ENCODE peak calls at places on chromosomes 6 and 20, in five cellular contexts. One of them, this sample, is unnamed.

GRCh38 chr6:30862156-30862875 is 22.0 kb upstream of the DDR1 start:
- DNase-seq in activated CD4-positive, alpha-beta T cell treated with anti-CD3 and anti-CD28 coated beads, Interleukin-2, amount 10 ng/mL, durations not matched to agents 7 days and 5 days: no peak
- DNase-seq in H1: no peak
- DNase-seq in stimulated activated naive B cell treated with anti-CD40 and anti-IgM and Interleukin-4, amounts not matched to agents 10 μg/mL and 1 μg/mL and 100 μg/mL, for 72 hours: no peak
- DNase-seq in choroid plexus epithelial cell: no peak
- DNase-seq in this sample: no peak

GRCh38 chr20:6014017-6014416 is 39.8 kb downstream of the LRRN4 start:
- DNase-seq in H1: no peak
- DNase-seq in activated CD4-positive, alpha-beta T cell treated with anti-CD3 and anti-CD28 coated beads, Interleukin-2, amount 10 ng/mL, durations not matched to agents 7 days and 5 days: no peak
- DNase-seq in choroid plexus epithelial cell: no peak
- DNase-seq in stimulated activated naive B cell treated with anti-CD40 and anti-IgM and Interleukin-4, amounts not matched to agents 10 μg/mL and 1 μg/mL and 100 μg/mL, for 72 hours: no peak
- DNase-seq in this sample: no peak

GRCh38 chr20:10090588-10091166 is 55.9 kb downstream of the ANKEF1 start:
- DNase-seq in H1: peak; percentile 19
- DNase-seq in stimulated activated naive B cell treated with anti-CD40 and anti-IgM and Interleukin-4, amounts not matched to agents 10 μg/mL and 1 μg/mL and 100 μg/mL, for 72 hours: peak; percentile 17
- DNase-seq in choroid plexus epithelial cell: peak; percentile 82
- DNase-seq in activated CD4-positive, alpha-beta T cell treated with anti-CD3 and anti-CD28 coated beads, Interleukin-2, amount 10 ng/mL, durations not matched to agents 7 days and 5 days: peak; percentile 34
- DNase-seq in this sample: no peak

GRCh38 chr6:75412937-75413662 is 80.5 kb downstream of the FILIP1 start:
- DNase-seq in stimulated activated naive B cell treated with anti-CD40 and anti-IgM and Interleukin-4, amounts not matched to agents 10 μg/mL and 1 μg/mL and 100 μg/mL, for 72 hours: no peak
- DNase-seq in H1: no peak
- DNase-seq in choroid plexus epithelial cell: peak; percentile 90
- DNase-seq in activated CD4-positive, alpha-beta T cell treated with anti-CD3 and anti-CD28 coated beads, Interleukin-2, amount 10 ng/mL, durations not matched to agents 7 days and 5 days: no peak
- DNase-seq in this sample: no peak

GRCh38 chr6:149331871-149332270 is 14.4 kb downstream of the TAB2 start:
- DNase-seq in choroid plexus epithelial cell: no peak
- DNase-seq in activated CD4-positive, alpha-beta T cell treated with anti-CD3 and anti-CD28 coated beads, Interleukin-2, amount 10 ng/mL, durations not matched to agents 7 days and 5 days: no peak
- DNase-seq in stimulated activated naive B cell treated with anti-CD40 and anti-IgM and Interleukin-4, amounts not matched to agents 10 μg/mL and 1 μg/mL and 100 μg/mL, for 72 hours: no peak
- DNase-seq in H1: no peak
- DNase-seq in this sample: no peak

GRCh38 chr6:150698421-150698820 is 98.7 kb downstream of the PLEKHG1 start:
- DNase-seq in H1: no peak
- DNase-seq in activated CD4-positive, alpha-beta T cell treated with anti-CD3 and anti-CD28 coated beads, Interleukin-2, amount 10 ng/mL, durations not matched to agents 7 days and 5 days: no peak
- DNase-seq in stimulated activated naive B cell treated with anti-CD40 and anti-IgM and Interleukin-4, amounts not matched to agents 10 μg/mL and 1 μg/mL and 100 μg/mL, for 72 hours: no peak
- DNase-seq in choroid plexus epithelial cell: no peak
- DNase-seq in this sample: no peak

GRCh38 chr6:38143191-38144154 is 323.9 kb downstream of the ZFAND3 start:
- DNase-seq in H1: no peak
- DNase-seq in choroid plexus epithelial cell: no peak
- DNase-seq in stimulated activated naive B cell treated with anti-CD40 and anti-IgM and Interleukin-4, amounts not matched to agents 10 μg/mL and 1 μg/mL and 100 μg/mL, for 72 hours: no peak
- DNase-seq in activated CD4-positive, alpha-beta T cell treated with anti-CD3 and anti-CD28 coated beads, Interleukin-2, amount 10 ng/mL, durations not matched to agents 7 days and 5 days: no peak
- DNase-seq in this sample: no peak

GRCh38 chr6:37047421-37047931 is 42.0 kb downstream of the FGD2 start:
- DNase-seq in stimulated activated naive B cell treated with anti-CD40 and anti-IgM and Interleukin-4, amounts not matched to agents 10 μg/mL and 1 μg/mL and 100 μg/mL, for 72 hours: no peak
- DNase-seq in choroid plexus epithelial cell: no peak
- DNase-seq in H1: no peak
- DNase-seq in activated CD4-positive, alpha-beta T cell treated with anti-CD3 and anti-CD28 coated beads, Interleukin-2, amount 10 ng/mL, durations not matched to agents 7 days and 5 days: no peak
- DNase-seq in this sample: no peak

GRCh38 chr20:59393142-59393541 is 92.7 kb downstream of the EDN3 start:
- DNase-seq in H1: no peak
- DNase-seq in activated CD4-positive, alpha-beta T cell treated with anti-CD3 and anti-CD28 coated beads, Interleukin-2, amount 10 ng/mL, durations not matched to agents 7 days and 5 days: no peak
- DNase-seq in choroid plexus epithelial cell: no peak
- DNase-seq in stimulated activated naive B cell treated with anti-CD40 and anti-IgM and Interleukin-4, amounts not matched to agents 10 μg/mL and 1 μg/mL and 100 μg/mL, for 72 hours: no peak
- DNase-seq in this sample: no peak

GRCh38 chr6:114390176-114390575 is 47.4 kb upstream of the HS3ST5 start:
- DNase-seq in activated CD4-positive, alpha-beta T cell treated with anti-CD3 and anti-CD28 coated beads, Interleukin-2, amount 10 ng/mL, durations not matched to agents 7 days and 5 days: no peak
- DNase-seq in H1: no peak
- DNase-seq in choroid plexus epithelial cell: no peak
- DNase-seq in stimulated activated naive B cell treated with anti-CD40 and anti-IgM and Interleukin-4, amounts not matched to agents 10 μg/mL and 1 μg/mL and 100 μg/mL, for 72 hours: no peak
- DNase-seq in this sample: no peak

GRCh38 chr20:40493071-40493470 is 196.0 kb downstream of the MAFB start:
- DNase-seq in activated CD4-positive, alpha-beta T cell treated with anti-CD3 and anti-CD28 coated beads, Interleukin-2, amount 10 ng/mL, durations not matched to agents 7 days and 5 days: no peak
- DNase-seq in stimulated activated naive B cell treated with anti-CD40 and anti-IgM and Interleukin-4, amounts not matched to agents 10 μg/mL and 1 μg/mL and 100 μg/mL, for 72 hours: no peak
- DNase-seq in choroid plexus epithelial cell: peak; percentile 92
- DNase-seq in H1: no peak
- DNase-seq in this sample: no peak

GRCh38 chr20:43914697-43915208 is at the start of gene TOX2:
- DNase-seq in choroid plexus epithelial cell: peak; percentile 41
- DNase-seq in H1: no peak
- DNase-seq in stimulated activated naive B cell treated with anti-CD40 and anti-IgM and Interleukin-4, amounts not matched to agents 10 μg/mL and 1 μg/mL and 100 μg/mL, for 72 hours: no peak
- DNase-seq in activated CD4-positive, alpha-beta T cell treated with anti-CD3 and anti-CD28 coated beads, Interleukin-2, amount 10 ng/mL, durations not matched to agents 7 days and 5 days: peak; percentile 37
- DNase-seq in this sample: no peak

GRCh38 chr6:127117979-127118504 is 429 bp upstream of the RSPO3 start:
- DNase-seq in choroid plexus epithelial cell: no peak
- DNase-seq in H1: no peak
- DNase-seq in stimulated activated naive B cell treated with anti-CD40 and anti-IgM and Interleukin-4, amounts not matched to agents 10 μg/mL and 1 μg/mL and 100 μg/mL, for 72 hours: no peak
- DNase-seq in activated CD4-positive, alpha-beta T cell treated with anti-CD3 and anti-CD28 coated beads, Interleukin-2, amount 10 ng/mL, durations not matched to agents 7 days and 5 days: no peak
- DNase-seq in this sample: no peak

GRCh38 chr20:10414982-10415650 is 18.9 kb downstream of the MKKS start:
- DNase-seq in activated CD4-positive, alpha-beta T cell treated with anti-CD3 and anti-CD28 coated beads, Interleukin-2, amount 10 ng/mL, durations not matched to agents 7 days and 5 days: no peak
- DNase-seq in stimulated activated naive B cell treated with anti-CD40 and anti-IgM and Interleukin-4, amounts not matched to agents 10 μg/mL and 1 μg/mL and 100 μg/mL, for 72 hours: no peak
- DNase-seq in H1: no peak
- DNase-seq in choroid plexus epithelial cell: no peak
- DNase-seq in this sample: no peak

GRCh38 chr6:139982652-139983051 is 608.2 kb upstream of the CITED2 start:
- DNase-seq in H1: no peak
- DNase-seq in stimulated activated naive B cell treated with anti-CD40 and anti-IgM and Interleukin-4, amounts not matched to agents 10 μg/mL and 1 μg/mL and 100 μg/mL, for 72 hours: no peak
- DNase-seq in activated CD4-positive, alpha-beta T cell treated with anti-CD3 and anti-CD28 coated beads, Interleukin-2, amount 10 ng/mL, durations not matched to agents 7 days and 5 days: no peak
- DNase-seq in choroid plexus epithelial cell: peak; percentile 95
- DNase-seq in this sample: no peak

GRCh38 chr20:50295762-50296449 is 105.3 kb downstream of the CEBPB start:
- DNase-seq in stimulated activated naive B cell treated with anti-CD40 and anti-IgM and Interleukin-4, amounts not matched to agents 10 μg/mL and 1 μg/mL and 100 μg/mL, for 72 hours: no peak
- DNase-seq in H1: no peak
- DNase-seq in choroid plexus epithelial cell: no peak
- DNase-seq in activated CD4-positive, alpha-beta T cell treated with anti-CD3 and anti-CD28 coated beads, Interleukin-2, amount 10 ng/mL, durations not matched to agents 7 days and 5 days: no peak
- DNase-seq in this sample: no peak

GRCh38 chr20:46164166-46164565 is 46.1 kb downstream of the CD40 start:
- DNase-seq in choroid plexus epithelial cell: no peak
- DNase-seq in activated CD4-positive, alpha-beta T cell treated with anti-CD3 and anti-CD28 coated beads, Interleukin-2, amount 10 ng/mL, durations not matched to agents 7 days and 5 days: no peak
- DNase-seq in H1: no peak
- DNase-seq in stimulated activated naive B cell treated with anti-CD40 and anti-IgM and Interleukin-4, amounts not matched to agents 10 μg/mL and 1 μg/mL and 100 μg/mL, for 72 hours: no peak
- DNase-seq in this sample: no peak

GRCh38 chr20:5140195-5140594 is 13.4 kb downstream of the CDS2 start:
- DNase-seq in stimulated activated naive B cell treated with anti-CD40 and anti-IgM and Interleukin-4, amounts not matched to agents 10 μg/mL and 1 μg/mL and 100 μg/mL, for 72 hours: no peak
- DNase-seq in H1: no peak
- DNase-seq in choroid plexus epithelial cell: no peak
- DNase-seq in activated CD4-positive, alpha-beta T cell treated with anti-CD3 and anti-CD28 coated beads, Interleukin-2, amount 10 ng/mL, durations not matched to agents 7 days and 5 days: no peak
- DNase-seq in this sample: no peak

GRCh38 chr6:13662651-13663334 is 47.7 kb downstream of the NOL7 start:
- DNase-seq in activated CD4-positive, alpha-beta T cell treated with anti-CD3 and anti-CD28 coated beads, Interleukin-2, amount 10 ng/mL, durations not matched to agents 7 days and 5 days: no peak
- DNase-seq in stimulated activated naive B cell treated with anti-CD40 and anti-IgM and Interleukin-4, amounts not matched to agents 10 μg/mL and 1 μg/mL and 100 μg/mL, for 72 hours: no peak
- DNase-seq in H1: no peak
- DNase-seq in choroid plexus epithelial cell: no peak
- DNase-seq in this sample: no peak

GRCh38 chr6:156999762-157000161 is 222.6 kb downstream of the ARID1B start:
- DNase-seq in H1: no peak
- DNase-seq in choroid plexus epithelial cell: no peak
- DNase-seq in activated CD4-positive, alpha-beta T cell treated with anti-CD3 and anti-CD28 coated beads, Interleukin-2, amount 10 ng/mL, durations not matched to agents 7 days and 5 days: no peak
- DNase-seq in stimulated activated naive B cell treated with anti-CD40 and anti-IgM and Interleukin-4, amounts not matched to agents 10 μg/mL and 1 μg/mL and 100 μg/mL, for 72 hours: no peak
- DNase-seq in this sample: no peak

GRCh38 chr6:89976141-89977020 is 82.1 kb downstream of the GJA10 start:
- DNase-seq in H1: no peak
- DNase-seq in activated CD4-positive, alpha-beta T cell treated with anti-CD3 and anti-CD28 coated beads, Interleukin-2, amount 10 ng/mL, durations not matched to agents 7 days and 5 days: no peak
- DNase-seq in stimulated activated naive B cell treated with anti-CD40 and anti-IgM and Interleukin-4, amounts not matched to agents 10 μg/mL and 1 μg/mL and 100 μg/mL, for 72 hours: no peak
- DNase-seq in choroid plexus epithelial cell: no peak
- DNase-seq in this sample: no peak

GRCh38 chr6:155152211-155153076 is 111.4 kb upstream of the CLDN20 start:
- DNase-seq in activated CD4-positive, alpha-beta T cell treated with anti-CD3 and anti-CD28 coated beads, Interleukin-2, amount 10 ng/mL, durations not matched to agents 7 days and 5 days: no peak
- DNase-seq in H1: peak; percentile 63
- DNase-seq in stimulated activated naive B cell treated with anti-CD40 and anti-IgM and Interleukin-4, amounts not matched to agents 10 μg/mL and 1 μg/mL and 100 μg/mL, for 72 hours: no peak
- DNase-seq in choroid plexus epithelial cell: no peak
- DNase-seq in this sample: no peak

GRCh38 chr20:5592823-5593761 is 157.1 kb upstream of the SHLD1 start:
- DNase-seq in choroid plexus epithelial cell: no peak
- DNase-seq in stimulated activated naive B cell treated with anti-CD40 and anti-IgM and Interleukin-4, amounts not matched to agents 10 μg/mL and 1 μg/mL and 100 μg/mL, for 72 hours: no peak
- DNase-seq in activated CD4-positive, alpha-beta T cell treated with anti-CD3 and anti-CD28 coated beads, Interleukin-2, amount 10 ng/mL, durations not matched to agents 7 days and 5 days: no peak
- DNase-seq in H1: no peak
- DNase-seq in this sample: no peak

GRCh38 chr6:10202581-10202980 is 212.3 kb downstream of the TFAP2A start:
- DNase-seq in stimulated activated naive B cell treated with anti-CD40 and anti-IgM and Interleukin-4, amounts not matched to agents 10 μg/mL and 1 μg/mL and 100 μg/mL, for 72 hours: no peak
- DNase-seq in choroid plexus epithelial cell: no peak
- DNase-seq in activated CD4-positive, alpha-beta T cell treated with anti-CD3 and anti-CD28 coated beads, Interleukin-2, amount 10 ng/mL, durations not matched to agents 7 days and 5 days: no peak
- DNase-seq in H1: no peak
- DNase-seq in this sample: no peak

GRCh38 chr6:130935978-130936377 is 108.8 kb downstream of the SMLR1 start:
- DNase-seq in activated CD4-positive, alpha-beta T cell treated with anti-CD3 and anti-CD28 coated beads, Interleukin-2, amount 10 ng/mL, durations not matched to agents 7 days and 5 days: no peak
- DNase-seq in stimulated activated naive B cell treated with anti-CD40 and anti-IgM and Interleukin-4, amounts not matched to agents 10 μg/mL and 1 μg/mL and 100 μg/mL, for 72 hours: no peak
- DNase-seq in choroid plexus epithelial cell: no peak
- DNase-seq in H1: no peak
- DNase-seq in this sample: no peak

GRCh38 chr6:145704153-145704781 is 31.1 kb downstream of the EPM2A start:
- DNase-seq in H1: no peak
- DNase-seq in choroid plexus epithelial cell: peak; percentile 44
- DNase-seq in stimulated activated naive B cell treated with anti-CD40 and anti-IgM and Interleukin-4, amounts not matched to agents 10 μg/mL and 1 μg/mL and 100 μg/mL, for 72 hours: no peak
- DNase-seq in activated CD4-positive, alpha-beta T cell treated with anti-CD3 and anti-CD28 coated beads, Interleukin-2, amount 10 ng/mL, durations not matched to agents 7 days and 5 days: no peak
- DNase-seq in this sample: no peak

GRCh38 chr6:142746524-142746923 is 198.5 kb downstream of the HIVEP2 start:
- DNase-seq in choroid plexus epithelial cell: peak; percentile 49
- DNase-seq in activated CD4-positive, alpha-beta T cell treated with anti-CD3 and anti-CD28 coated beads, Interleukin-2, amount 10 ng/mL, durations not matched to agents 7 days and 5 days: peak; percentile 35
- DNase-seq in H1: no peak
- DNase-seq in stimulated activated naive B cell treated with anti-CD40 and anti-IgM and Interleukin-4, amounts not matched to agents 10 μg/mL and 1 μg/mL and 100 μg/mL, for 72 hours: no peak
- DNase-seq in this sample: no peak

GRCh38 chr6:138769102-138769676 is 4.4 kb upstream of the CCDC28A start:
- DNase-seq in choroid plexus epithelial cell: no peak
- DNase-seq in H1: no peak
- DNase-seq in activated CD4-positive, alpha-beta T cell treated with anti-CD3 and anti-CD28 coated beads, Interleukin-2, amount 10 ng/mL, durations not matched to agents 7 days and 5 days: no peak
- DNase-seq in stimulated activated naive B cell treated with anti-CD40 and anti-IgM and Interleukin-4, amounts not matched to agents 10 μg/mL and 1 μg/mL and 100 μg/mL, for 72 hours: peak; percentile 31
- DNase-seq in this sample: no peak

GRCh38 chr6:46440133-46440532 is 51.1 kb downstream of the RCAN2 start:
- DNase-seq in H1: no peak
- DNase-seq in stimulated activated naive B cell treated with anti-CD40 and anti-IgM and Interleukin-4, amounts not matched to agents 10 μg/mL and 1 μg/mL and 100 μg/mL, for 72 hours: no peak
- DNase-seq in choroid plexus epithelial cell: peak; percentile 81
- DNase-seq in activated CD4-positive, alpha-beta T cell treated with anti-CD3 and anti-CD28 coated beads, Interleukin-2, amount 10 ng/mL, durations not matched to agents 7 days and 5 days: no peak
- DNase-seq in this sample: no peak

GRCh38 chr20:37102571-37102970 is 6.8 kb upstream of the RBL1 start:
- DNase-seq in H1: no peak
- DNase-seq in activated CD4-positive, alpha-beta T cell treated with anti-CD3 and anti-CD28 coated beads, Interleukin-2, amount 10 ng/mL, durations not matched to agents 7 days and 5 days: no peak
- DNase-seq in choroid plexus epithelial cell: no peak
- DNase-seq in stimulated activated naive B cell treated with anti-CD40 and anti-IgM and Interleukin-4, amounts not matched to agents 10 μg/mL and 1 μg/mL and 100 μg/mL, for 72 hours: no peak
- DNase-seq in this sample: no peak

GRCh38 chr6:87772597-87773530 is 70.8 kb upstream of the AKIRIN2 start:
- DNase-seq in H1: no peak
- DNase-seq in stimulated activated naive B cell treated with anti-CD40 and anti-IgM and Interleukin-4, amounts not matched to agents 10 μg/mL and 1 μg/mL and 100 μg/mL, for 72 hours: no peak
- DNase-seq in choroid plexus epithelial cell: peak; percentile 28
- DNase-seq in activated CD4-positive, alpha-beta T cell treated with anti-CD3 and anti-CD28 coated beads, Interleukin-2, amount 10 ng/mL, durations not matched to agents 7 days and 5 days: no peak
- DNase-seq in this sample: no peak

GRCh38 chr6:153538491-153538890 is 407.4 kb upstream of the RGS17 start:
- DNase-seq in choroid plexus epithelial cell: peak; percentile 32
- DNase-seq in H1: no peak
- DNase-seq in stimulated activated naive B cell treated with anti-CD40 and anti-IgM and Interleukin-4, amounts not matched to agents 10 μg/mL and 1 μg/mL and 100 μg/mL, for 72 hours: no peak
- DNase-seq in activated CD4-positive, alpha-beta T cell treated with anti-CD3 and anti-CD28 coated beads, Interleukin-2, amount 10 ng/mL, durations not matched to agents 7 days and 5 days: no peak
- DNase-seq in this sample: no peak

This sample was measured in CD14-positive monocyte.